ENCODE peak calls at places on chromosomes 11 and 22, in ten cellular contexts. J is neural progenitor cell, H is Peyer's patch, A is IMR-90, C is mammary epithelial cell, U is uterus, X is SK-N-SH, Q is tibial nerve, S is cardiac muscle cell, R is transverse colon. D is an unnamed sample. For H3K36me3, the result is how much of the 10 kb centered on the place peaks cover.

GRCh38 chr11:116651098-116651756 is 121.6 kb downstream of the BUD13 start:
- DNase-seq in J (no peak), H (no peak), A (no peak), C (no peak), U (no peak), X (no peak), Q (no peak), S (no peak), R (no peak), D (no peak)

GRCh38 chr22:43262990-43263644 is 76.2 kb upstream of the TTLL12 start:
- DNase-seq in J (no peak), H (peak), A (no peak), C (no peak), U (no peak), X (no peak), Q (no peak), S (no peak), R (peak), D (no peak)

GRCh38 chr22:28426346-28427132 is 253.1 kb downstream of the TTC28 start:
- DNase-seq in J (no peak), H (no peak), A (peak), C (no peak), U (no peak), X (no peak), Q (no peak), S (no peak), R (no peak), D (no peak)

GRCh38 chr11:76714493-76714892 is 43.9 kb upstream of the LRRC32 start:
- DNase-seq in J (no peak), H (no peak), A (no peak), C (no peak), U (no peak), X (no peak), Q (no peak), S (no peak), R (no peak), D (no peak)

GRCh38 chr11:47616726-47617416 is 22.7 kb upstream of the C1QTNF4 start:
- DNase-seq in J (peak), H (peak), A (peak), C (peak), U (peak), X (no peak), Q (peak), S (peak), R (peak), D (peak)

GRCh38 chr11:20112291-20113146 is 47.8 kb downstream of the DBX1 start:
- DNase-seq in J (no peak), H (peak), A (peak), C (peak), U (peak), X (peak), Q (peak), S (no peak), R (peak), D (no peak)

GRCh38 chr11:105144887-105145286 is 5.3 kb upstream of the CARD18 start:
- DNase-seq in J (no peak), H (no peak), A (peak), C (peak), U (no peak), X (no peak), Q (no peak), S (no peak), R (no peak), D (no peak)

GRCh38 chr22:46996595-46997310 is 234.3 kb downstream of the TBC1D22A start:
- DNase-seq in J (no peak), H (no peak), A (no peak), C (peak), U (no peak), X (peak), Q (no peak), S (no peak), R (no peak), D (peak)

GRCh38 chr11:64767344-64768299 is 7.8 kb upstream of the PYGM start:
- DNase-seq in J (peak), H (peak), A (peak), C (no peak), U (no peak), X (peak), Q (peak), S (peak), R (peak), D (peak)

GRCh38 chr22:46147471-46148267 is 2.7 kb upstream of the PPARA start:
- DNase-seq in J (no peak), H (peak), A (no peak), C (peak), U (peak), X (no peak), Q (no peak), S (no peak), R (no peak), D (no peak)

GRCh38 chr11:5604896-5605295 is 8.5 kb downstream of the TRIM6 start:
- DNase-seq in J (no peak), H (no peak), A (no peak), C (peak), U (no peak), X (no peak), Q (no peak), S (no peak), R (no peak), D (no peak)

GRCh38 chr11:113947989-113948388 is 26.9 kb upstream of the HTR3A start:
- DNase-seq in J (no peak), H (no peak), A (no peak), C (no peak), U (no peak), X (no peak), Q (no peak), S (no peak), R (no peak), D (no peak)

GRCh38 chr11:114102993-114103896 is 43.7 kb downstream of the ZBTB16 start:
- DNase-seq in J (no peak), H (no peak), A (no peak), C (no peak), U (no peak), X (no peak), Q (no peak), S (no peak), R (no peak), D (no peak)

GRCh38 chr22:38314992-38315800 is 2.0 kb downstream of the CSNK1E start:
- DNase-seq in J (peak), H (peak), A (peak), C (no peak), U (no peak), X (no peak), Q (no peak), S (no peak), R (peak), D (no peak)

GRCh38 chr11:1826552-1827094 is 8.2 kb upstream of the SYT8 start:
- DNase-seq in J (no peak), H (peak), A (peak), C (peak), U (no peak), X (peak), Q (no peak), S (no peak), R (peak), D (peak)

GRCh38 chr11:16089481-16089880 is 266.9 kb downstream of the SOX6 start:
- DNase-seq in J (no peak), H (no peak), A (no peak), C (no peak), U (no peak), X (no peak), Q (no peak), S (no peak), R (no peak), D (no peak)

GRCh38 chr22:30301995-30302809 is 12.9 kb upstream of the CASTOR1 start:
- DNase-seq in J (no peak), H (peak), A (peak), C (peak), U (no peak), X (no peak), Q (no peak), S (no peak), R (peak), D (no peak)

GRCh38 chr11:43644626-43645299 is 35.8 kb upstream of the HSD17B12 start:
- DNase-seq in J (no peak), H (no peak), A (peak), C (peak), U (no peak), X (no peak), Q (no peak), S (no peak), R (peak), D (no peak)

GRCh38 chr11:72609451-72609850 is 64.8 kb downstream of the PDE2A start:
- DNase-seq in J (no peak), H (no peak), A (no peak), C (no peak), U (no peak), X (no peak), Q (no peak), S (no peak), R (no peak), D (no peak)

GRCh38 chr11:28491431-28491830 is 383.2 kb downstream of the METTL15 start:
- DNase-seq in J (no peak), H (no peak), A (peak), C (no peak), U (no peak), X (no peak), Q (no peak), S (no peak), R (no peak), D (no peak)

GRCh38 chr11:34223021-34223813 is 117.8 kb downstream of the NAT10 start:
- DNase-seq in J (peak), H (peak), A (peak), C (no peak), U (peak), X (no peak), Q (peak), S (no peak), R (peak), D (no peak)

GRCh38 chr22:42214625-42215415 is 55.6 kb downstream of the TCF20 start:
- DNase-seq in J (peak), H (no peak), A (no peak), C (no peak), U (no peak), X (no peak), Q (no peak), S (no peak), R (no peak), D (no peak)

GRCh38 chr11:73226297-73227006 is 8.4 kb downstream of the P2RY2 start:
- DNase-seq in J (peak), H (no peak), A (no peak), C (no peak), U (peak), X (peak), Q (no peak), S (no peak), R (no peak), D (no peak)

GRCh38 chr11:2521681-2522630 is 77.1 kb downstream of the KCNQ1 start:
- DNase-seq in J (peak), H (peak), A (no peak), C (no peak), U (peak), X (peak), Q (no peak), S (no peak), R (peak), D (peak)

GRCh38 chr11:92279056-92279455 is 54.4 kb downstream of the FAT3 start:
- DNase-seq in J (no peak), H (no peak), A (no peak), C (no peak), U (no peak), X (no peak), Q (no peak), S (no peak), R (no peak), D (no peak)

GRCh38 chr11:21810650-21811049 is 382.2 kb upstream of the ANO5 start:
- DNase-seq in J (no peak), H (no peak), A (no peak), C (peak), U (no peak), X (no peak), Q (no peak), S (no peak), R (no peak), D (no peak)

GRCh38 chr11:71333473-71333872 is 81.1 kb upstream of the SHANK2 start:
- DNase-seq in J (no peak), H (peak), A (no peak), C (no peak), U (no peak), X (no peak), Q (no peak), S (no peak), R (no peak), D (no peak)

GRCh38 chr11:1652026-1652425 is 22.5 kb downstream of the KRTAP5-5 start:
- DNase-seq in J (no peak), H (peak), A (no peak), C (no peak), U (peak), X (peak), Q (no peak), S (no peak), R (no peak), D (no peak)

GRCh38 chr22:44617828-44618227 is 84.2 kb upstream of the PRR5 start:
- DNase-seq in J (no peak), H (no peak), A (no peak), C (no peak), U (no peak), X (no peak), Q (no peak), S (no peak), R (no peak), D (no peak)

GRCh38 chr11:60528934-60529333 is 13.7 kb downstream of the MS4A13 start:
- DNase-seq in J (no peak), H (no peak), A (no peak), C (no peak), U (no peak), X (no peak), Q (no peak), S (no peak), R (no peak), D (no peak)

GRCh38 chr22:22763512-22763911 is 119.1 kb downstream of the GGTLC2 start:
- DNase-seq in J (no peak), H (no peak), A (no peak), C (no peak), U (no peak), X (no peak), Q (no peak), S (no peak), R (no peak), D (no peak)

GRCh38 chr22:35977136-35977535 is 51.5 kb downstream of the RBFOX2 start:
- DNase-seq in J (no peak), H (no peak), A (peak), C (no peak), U (no peak), X (no peak), Q (no peak), S (no peak), R (no peak), D (no peak)

GRCh38 chr11:587546-587945 is 11.3 kb downstream of the PHRF1 start:
- DNase-seq in J (no peak), H (no peak), A (no peak), C (no peak), U (no peak), X (no peak), Q (no peak), S (no peak), R (no peak), D (no peak)
- H3K36me3 ChIP-seq in J (under half), H (under half), A (half or more), C (under half), U (under half), X (half or more), Q (under half), S (under half), R (under half), D (half or more)

GRCh38 chr11:37947816-37948215 is 1349.8 kb upstream of the RAG2 start:
- DNase-seq in J (no peak), H (no peak), A (no peak), C (no peak), U (no peak), X (no peak), Q (no peak), S (no peak), R (no peak), D (no peak)

GRCh38 chr11:37942081-37942480 is 1344.0 kb upstream of the RAG2 start:
- DNase-seq in J (no peak), H (no peak), A (no peak), C (no peak), U (no peak), X (no peak), Q (no peak), S (no peak), R (no peak), D (no peak)

GRCh38 chr11:37948258-37948657 is 1350.2 kb upstream of the RAG2 start:
- DNase-seq in J (no peak), H (no peak), A (no peak), C (no peak), U (no peak), X (no peak), Q (no peak), S (no peak), R (no peak), D (no peak)

GRCh38 chr11:37952035-37952434 is 1354.0 kb upstream of the RAG2 start:
- DNase-seq in J (no peak), H (no peak), A (no peak), C (no peak), U (no peak), X (peak), Q (no peak), S (no peak), R (no peak), D (no peak)

GRCh38 chr11:37946155-37946766 is 1348.2 kb upstream of the RAG2 start:
- DNase-seq in J (peak), H (peak), A (peak), C (peak), U (no peak), X (peak), Q (no peak), S (peak), R (peak), D (peak)
- TF ChIP-seq CTCF in J (peak), H (peak), A (peak), C (peak), U (no peak), X (peak), Q (peak), S (peak), R (peak), D (peak)

GRCh38 chr11:57308426-57309060 is 16.2 kb downstream of the TNKS1BP1 start:
- DNase-seq in J (no peak), H (no peak), A (no peak), C (no peak), U (no peak), X (no peak), Q (no peak), S (no peak), R (no peak), D (no peak)
- H3K27ac ChIP-seq in J (no peak), H (no peak), A (no peak), C (peak), U (peak), X (no peak), Q (no peak), S (no peak), R (no peak), D (no peak)

GRCh38 chr11:130416537-130416896 is 11.9 kb downstream of the ADAMTS8 start:
- DNase-seq in J (no peak), H (no peak), A (no peak), C (no peak), U (no peak), X (no peak), Q (no peak), S (no peak), R (no peak), D (no peak)
- H3K36me3 ChIP-seq in J (under half), H (under half), A (under half), C (under half), U (under half), X (under half), Q (under half), S (under half), R (under half), D (under half)

GRCh38 chr22:19746726-19747125 is 13.9 kb upstream of the TBX1 start:
- DNase-seq in J (no peak), H (no peak), A (no peak), C (no peak), U (no peak), X (no peak), Q (no peak), S (no peak), R (no peak), D (no peak)
- TF ChIP-seq CTCF in J (no peak), H (no peak), A (no peak), C (no peak), U (no peak), X (no peak), Q (no peak), S (no peak), R (no peak), D (no peak)

GRCh38 chr11:111698852-111699559 is 67.2 kb downstream of the PPP2R1B start:
- DNase-seq in J (no peak), H (no peak), A (peak), C (no peak), U (no peak), X (no peak), Q (no peak), S (no peak), R (no peak), D (no peak)

GRCh38 chr11:111694851-111695250 is 71.3 kb downstream of the PPP2R1B start:
- DNase-seq in J (no peak), H (no peak), A (peak), C (no peak), U (no peak), X (no peak), Q (peak), S (no peak), R (no peak), D (no peak)

GRCh38 chr11:111697910-111698309 is 68.3 kb downstream of the PPP2R1B start:
- DNase-seq in J (no peak), H (no peak), A (no peak), C (no peak), U (no peak), X (no peak), Q (no peak), S (no peak), R (no peak), D (no peak)

GRCh38 chr11:111699579-111700156 is 66.5 kb downstream of the PPP2R1B start:
- DNase-seq in J (no peak), H (no peak), A (no peak), C (no peak), U (no peak), X (no peak), Q (no peak), S (no peak), R (no peak), D (no peak)

DNA sequence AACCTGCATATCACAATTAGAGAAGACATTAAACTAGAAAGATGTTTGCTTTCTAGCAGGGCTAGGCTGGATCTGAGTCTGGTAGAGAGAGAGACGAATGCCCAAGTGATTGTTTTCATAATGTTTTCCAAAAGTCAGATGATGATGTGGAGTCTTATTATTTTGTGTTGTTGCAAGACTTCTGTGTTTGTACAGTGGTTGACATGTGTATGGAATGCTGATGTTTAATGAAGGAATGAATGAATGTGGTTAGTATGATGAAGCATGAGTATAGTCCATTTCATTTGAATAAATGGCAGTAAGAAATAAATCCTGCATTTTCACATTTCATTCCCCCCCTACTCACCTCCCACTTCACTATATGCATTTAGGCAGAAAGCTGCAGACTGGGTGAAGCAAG is 69.6 kb downstream of the PPP2R1B start:
- DNase-seq in J (no peak), H (no peak), A (peak), C (peak), U (no peak), X (no peak), Q (no peak), S (no peak), R (no peak), D (no peak)
- H3K27ac ChIP-seq in J (no peak), H (no peak), A (peak), C (no peak), U (no peak), X (no peak), Q (no peak), S (no peak), R (no peak), D (no peak)

GRCh38 chr22:40367342-40367741 is 3.1 kb upstream of the SGSM3 start:
- DNase-seq in J (no peak), H (peak), A (no peak), C (no peak), U (no peak), X (no peak), Q (no peak), S (no peak), R (peak), D (no peak)

GRCh38 chr22:40364431-40364830 is 6.0 kb upstream of the SGSM3 start:
- DNase-seq in J (no peak), H (no peak), A (no peak), C (no peak), U (no peak), X (no peak), Q (no peak), S (no peak), R (no peak), D (no peak)

GRCh38 chr22:40363059-40363458 is 7.3 kb upstream of the SGSM3 start:
- DNase-seq in J (no peak), H (no peak), A (peak), C (no peak), U (no peak), X (no peak), Q (no peak), S (no peak), R (no peak), D (no peak)

DNA sequence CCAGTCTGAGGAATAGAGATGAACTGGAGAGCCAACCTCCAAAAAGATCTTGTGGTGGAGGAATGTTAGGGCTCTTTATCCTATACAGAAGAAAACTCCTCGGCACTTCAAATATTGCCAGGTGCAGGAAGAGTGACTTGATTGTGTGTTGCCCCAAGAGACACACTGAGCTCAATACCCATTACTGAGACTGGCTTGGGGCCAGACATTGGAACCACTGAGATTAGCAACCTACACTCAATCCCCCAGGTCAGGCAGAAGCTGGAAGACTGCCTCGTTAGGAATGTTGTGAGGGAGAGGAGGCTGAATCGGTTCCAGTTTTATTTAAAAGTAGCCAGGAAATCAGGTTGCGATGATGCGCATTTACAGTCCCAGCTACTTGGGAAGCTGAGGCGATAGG is 2.4 kb upstream of the SGSM3 start:
- DNase-seq in J (no peak), H (no peak), A (no peak), C (no peak), U (no peak), X (no peak), Q (no peak), S (no peak), R (no peak), D (no peak)
- H3K36me3 ChIP-seq in J (under half), H (under half), A (under half), C (under half), U (under half), X (under half), Q (under half), S (under half), R (under half), D (half or more)

D was measured in WERI-Rb-1.